ENCODE peak calls at places on chromosomes 4 and X, in nine cellular contexts. B is fibroblast of lung, R is keratinocyte, M is kidney, E is IMR-90, U is HCT116, V is SK-N-MC, J is neural progenitor cell, T is PC-3. L is an unnamed sample.

GRCh38 chr4:41883988-41884737 is 51.1 kb upstream of the TMEM33 start:
- DNase-seq in J (no peak), T (peak; percentile 18), E (no peak), R (no peak), B (no peak), U (no peak), V (no peak), M (no peak), L (peak; percentile 44)

GRCh38 chrX:11667286-11667685 is 1.6 kb upstream of the ARHGAP6 start:
- DNase-seq in J (no peak), B (no peak), R (no peak), V (no peak), U (no peak), E (no peak), T (no peak), M (no peak), L (no peak)

GRCh38 chrX:136745215-136746173 is 35.2 kb downstream of the ARHGEF6 start:
- DNase-seq in V (no peak), B (no peak), T (no peak), J (no peak), U (no peak), E (no peak), R (no peak), M (no peak), L (no peak)

GRCh38 chr4:4333265-4333706 is 43.2 kb downstream of the ZBTB49 start:
- DNase-seq in M (peak; percentile 84), R (no peak), B (peak; percentile 90), E (peak; percentile 84), T (peak; percentile 21), J (no peak), U (no peak), V (no peak), L (no peak)

GRCh38 chrX:132671229-132671641 is 182.4 kb upstream of the MBNL3 start:
- DNase-seq in J (peak; percentile 42), R (no peak), B (peak; percentile 33), E (peak; percentile 4), M (no peak), U (no peak), V (no peak), T (peak; percentile 3), L (peak; percentile 63)

GRCh38 chrX:120310861-120311631 is at the start of gene TMEM255A:
- DNase-seq in B (peak; percentile 14), M (peak; percentile 69), E (no peak), V (no peak), R (no peak), J (peak; percentile 50), U (no peak), T (no peak), L (peak; percentile 71)

GRCh38 chr4:3040447-3041191 is 33.7 kb downstream of the HTT-AS start:
- DNase-seq in R (no peak), M (no peak), J (no peak), B (no peak), V (no peak), T (no peak), U (no peak), E (no peak), L (no peak)

GRCh38 chr4:4694296-4694772 is 152.5 kb upstream of the STX18 start:
- DNase-seq in U (no peak), J (peak; percentile 49), B (peak; percentile 31), V (no peak), R (no peak), E (peak; percentile 23), T (no peak), M (peak; percentile 75), L (peak; percentile 86)

GRCh38 chr4:2095236-2096072 is 36.3 kb downstream of the NAT8L start:
- DNase-seq in E (no peak), B (peak; percentile 50), R (peak; percentile 21), J (no peak), M (no peak), U (no peak), T (no peak), V (no peak), L (peak; percentile 35)

GRCh38 chrX:41720125-41720780 is 3.7 kb upstream of the GPR82 start:
- DNase-seq in R (no peak), J (no peak), U (no peak), M (no peak), V (no peak), B (peak; percentile 51), T (no peak), E (peak; percentile 41), L (peak; percentile 63)

GRCh38 chr4:16443504-16444088 is 217.3 kb upstream of the TAPT1 start:
- DNase-seq in V (no peak), E (peak; percentile 52), M (no peak), T (peak; percentile 61), R (no peak), B (peak; percentile 45), U (peak; percentile 12), J (peak; percentile 56), L (no peak)

GRCh38 chr4:181264908-181265307 is 978.3 kb upstream of the TENM3 start:
- DNase-seq in V (no peak), E (no peak), M (no peak), T (no peak), R (no peak), B (no peak), U (no peak), J (peak; percentile 55), L (peak; percentile 67)

GRCh38 chrX:120790118-120790517 is 85.5 kb downstream of the CT47B1 start:
- DNase-seq in B (peak; percentile 68), J (peak; percentile 78), M (no peak), T (peak; percentile 86), U (peak; percentile 38), E (peak; percentile 71), R (no peak), V (peak; percentile 65), L (no peak)

GRCh38 chr4:38468491-38468890 is 195.5 kb upstream of the KLF3 start:
- DNase-seq in V (no peak), M (no peak), E (no peak), J (no peak), T (no peak), R (no peak), U (no peak), B (no peak), L (no peak)

GRCh38 chrX:150508018-150508417 is 60.4 kb upstream of the MTM1 start:
- DNase-seq in R (no peak), B (no peak), E (no peak), T (no peak), J (no peak), M (no peak), V (no peak), U (no peak), L (no peak)
- H3K9ac ChIP-seq in R (no peak overlapping the region), B (no peak overlapping the region), E (no peak overlapping the region), T (no peak overlapping the region), J (no peak overlapping the region), M (no peak overlapping the region), V (no peak overlapping the region), U (no peak overlapping the region), L (no peak overlapping the region)

GRCh38 chr4:67104145-67104544 is 441.2 kb downstream of the CENPC start:
- DNase-seq in B (no peak), T (no peak), M (no peak), E (no peak), R (no peak), U (no peak), J (peak; percentile 27), V (no peak), L (no peak)
- H3K9ac ChIP-seq in B (no peak overlapping the region), T (no peak overlapping the region), M (no peak overlapping the region), E (no peak overlapping the region), R (no peak overlapping the region), U (no peak overlapping the region), J (no peak overlapping the region), V (no peak overlapping the region), L (no peak overlapping the region)

GRCh38 chr4:113686950-113687718 is 74.4 kb downstream of the CAMK2D start:
- DNase-seq in M (no peak), E (peak; percentile 55), V (no peak), T (no peak), U (no peak), R (no peak), J (no peak), B (peak; percentile 88), L (no peak)

GRCh38 chr4:113682730-113683129 is 78.8 kb downstream of the CAMK2D start:
- DNase-seq in J (no peak), E (peak; percentile 90), U (no peak), B (peak; percentile 77), V (no peak), T (peak; percentile 70), M (no peak), R (no peak), L (no peak)

GRCh38 chr4:113689394-113689793 is 72.1 kb downstream of the CAMK2D start:
- DNase-seq in B (no peak), E (no peak), R (no peak), J (no peak), U (no peak), M (no peak), T (no peak), V (no peak), L (no peak)

GRCh38 chr4:113683143-113683542 is 78.4 kb downstream of the CAMK2D start:
- DNase-seq in V (no peak), M (no peak), T (no peak), B (no peak), U (no peak), E (no peak), J (no peak), R (no peak), L (no peak)

GRCh38 chr4:113684534-113685091 is 76.9 kb downstream of the CAMK2D start:
- DNase-seq in M (peak; percentile 82), U (no peak), J (peak; percentile 19), R (no peak), B (peak; percentile 74), T (peak; percentile 32), E (peak; percentile 84), V (no peak), L (peak; percentile 70)
- H3K9ac ChIP-seq in M (no peak overlapping the region), U (no peak overlapping the region), J (no peak overlapping the region), R (no peak overlapping the region), B (no peak overlapping the region), T (no peak overlapping the region), E (no peak overlapping the region), V (no peak overlapping the region), L (no peak overlapping the region)

GRCh38 chr4:86688026-86688425 is 93.9 kb downstream of the PTPN13 start:
- DNase-seq in V (no peak), E (no peak), J (no peak), B (no peak), R (no peak), M (no peak), T (peak; percentile 65), U (no peak), L (no peak)

GRCh38 chr4:86683983-86684382 is 89.9 kb downstream of the PTPN13 start:
- DNase-seq in B (no peak), M (no peak), R (no peak), J (no peak), V (no peak), U (no peak), T (no peak), E (no peak), L (no peak)

GRCh38 chr4:86685401-86685800 is 91.3 kb downstream of the PTPN13 start:
- DNase-seq in B (peak; percentile 6), E (peak; percentile 12), T (peak; percentile 44), U (no peak), M (no peak), V (no peak), R (no peak), J (no peak), L (no peak)

GRCh38 chr4:86686741-86687140 is 92.6 kb downstream of the PTPN13 start:
- DNase-seq in R (no peak), U (no peak), M (no peak), V (no peak), J (no peak), B (no peak), T (no peak), E (no peak), L (no peak)
- H3K9ac ChIP-seq in R (no peak overlapping the region), U (no peak overlapping the region), M (no peak overlapping the region), V (no peak overlapping the region), J (no peak overlapping the region), B (no peak overlapping the region), T (no peak overlapping the region), E (no peak overlapping the region), L (no peak overlapping the region)